ENCODE peak calls at places on chromosomes 1 and 21, in five cellular contexts. Y is Panc1, V is HCT116, S is A549, W is K562. F is an unnamed sample.
A peak's percentile ranks its signal among the peaks of the same experiment; 100 is the strongest.

GRCh38 chr1:230314142-230314470 is 112.0 kb downstream of the PGBD5 start:
- DNase-seq in S (no peak), W (no peak), V (no peak), Y (no peak), F (no peak)

GRCh38 chr1:26237230-26237966 is 3.4 kb downstream of the CEP85 start:
- DNase-seq in V (no peak), Y (peak; percentile 18), S (peak; percentile 37), W (no peak), F (no peak)

GRCh38 chr1:13751458-13751871 is 51.5 kb downstream of the PRDM2 start:
- DNase-seq in V (no peak), Y (no peak), W (no peak), S (no peak), F (no peak)

GRCh38 chr1:230713915-230714764 is at the start of gene AGT:
- DNase-seq in S (no peak), Y (no peak), W (no peak), V (no peak), F (no peak)

GRCh38 chr1:20216574-20216973 is 30.3 kb upstream of the PLA2G2C start:
- DNase-seq in Y (no peak), S (peak; percentile 34), W (peak; percentile 51), V (peak; percentile 18), F (peak; percentile 60)

GRCh38 chr1:77267035-77267434 is 14.8 kb upstream of the AK5 start:
- DNase-seq in W (no peak), Y (no peak), V (no peak), S (no peak), F (no peak)

GRCh38 chr21:41429305-41429704 is 3.3 kb downstream of the MX1 start:
- DNase-seq in Y (no peak), S (no peak), W (no peak), V (no peak), F (no peak)

GRCh38 chr1:92310185-92310597 is 11.3 kb downstream of the RPAP2 start:
- DNase-seq in V (no peak), S (no peak), W (no peak), Y (no peak), F (peak; percentile 42)

GRCh38 chr1:210696709-210697108 is 368.0 kb downstream of the HHAT start:
- DNase-seq in V (no peak), Y (no peak), S (no peak), W (no peak), F (no peak)

GRCh38 chr1:27137022-27137542 is 17.8 kb downstream of the SLC9A1 start:
- DNase-seq in Y (no peak), W (peak; percentile 63), S (no peak), V (no peak), F (peak; percentile 55)

GRCh38 chr1:98881911-98882310 is 122.8 kb downstream of the PLPPR5 start:
- DNase-seq in V (no peak), Y (no peak), W (no peak), S (no peak), F (no peak)

GRCh38 chr1:65830306-65830705 is 37.6 kb downstream of the PDE4B start:
- DNase-seq in S (no peak), V (no peak), W (no peak), Y (no peak), F (no peak)

GRCh38 chr21:34593954-34594531 is 20.9 kb downstream of the RCAN1 start:
- DNase-seq in Y (no peak), W (no peak), S (no peak), V (no peak), F (no peak)

GRCh38 chr1:229597877-229598276 is 28.0 kb downstream of the TAF5L start:
- DNase-seq in S (no peak), Y (no peak), W (no peak), V (no peak), F (no peak)

GRCh38 chr21:34061983-34062382 is 11.4 kb upstream of the MRPS6 start:
- DNase-seq in V (peak; percentile 54), W (peak; percentile 79), S (peak; percentile 27), Y (no peak), F (peak; percentile 58)

GRCh38 chr1:147105909-147106308 is 66.4 kb downstream of the PRKAB2 start:
- DNase-seq in V (no peak), S (no peak), W (no peak), Y (no peak), F (no peak)

GRCh38 chr1:214861615-214862014 is 220.9 kb upstream of the KCNK2 start:
- DNase-seq in Y (no peak), V (no peak), W (no peak), S (no peak), F (no peak)

GRCh38 chr1:18951818-18952391 is 4.6 kb downstream of the IFFO2 start:
- DNase-seq in V (no peak), W (no peak), S (no peak), Y (no peak), F (no peak)

GRCh38 chr1:14929547-14930223 is 223.9 kb upstream of the TMEM51 start:
- DNase-seq in W (peak; percentile 58), V (no peak), S (peak; percentile 25), Y (no peak), F (no peak)

GRCh38 chr1:87329051-87329755 is 523 bp downstream of the LMO4 start:
- DNase-seq in V (no peak), Y (no peak), W (peak; percentile 60), S (no peak), F (peak; percentile 64)

GRCh38 chr1:245205396-245205795 is 50.6 kb downstream of the KIF26B start:
- DNase-seq in Y (no peak), W (no peak), V (no peak), S (no peak), F (no peak)
- H3K27ac ChIP-seq in Y (no peak overlapping the region), W (no peak overlapping the region), V (no peak overlapping the region), S (no peak overlapping the region), F (no peak overlapping the region)

DNA sequence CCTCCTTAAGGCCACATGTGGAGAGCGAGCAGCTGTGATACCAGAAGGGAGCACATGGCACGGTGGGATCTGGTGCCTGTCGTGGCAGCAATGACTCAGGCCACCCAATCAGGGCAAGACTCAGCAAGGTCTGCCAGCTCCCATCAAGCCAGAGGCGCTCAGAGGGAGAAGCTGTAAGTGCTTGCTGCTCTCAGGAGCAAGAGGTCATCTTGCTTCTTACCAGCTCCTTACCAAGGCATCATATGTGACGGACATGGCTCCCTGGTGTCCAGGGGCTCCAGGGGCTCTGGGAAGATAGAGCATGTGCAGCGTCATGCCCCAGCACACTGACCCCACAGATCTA is 72.9 kb downstream of the ITPKB start:
- DNase-seq in S (no peak), V (no peak), W (no peak), Y (no peak), F (no peak)
- TF ChIP-seq REST in S (no peak), V (no peak), W (no peak), Y (no peak), F (no peak)

GRCh38 chr1:169585184-169585583 is 1.1 kb downstream of the F5 start:
- DNase-seq in S (no peak), W (no peak), Y (no peak), V (no peak), F (no peak)
- H3K27ac ChIP-seq in S (no peak overlapping the region), W (no peak overlapping the region), Y (no peak overlapping the region), V (no peak overlapping the region), F (no peak overlapping the region)

GRCh38 chr1:9544926-9545325 is 5.7 kb downstream of the SLC25A33 start:
- DNase-seq in S (no peak), V (no peak), Y (no peak), W (no peak), F (no peak)

GRCh38 chr1:9538669-9539164 is 548 bp upstream of the SLC25A33 start:
- DNase-seq in V (no peak), S (no peak), Y (no peak), W (no peak), F (no peak)

GRCh38 chr1:9539165-9539828 is at the start of gene SLC25A33:
- DNase-seq in S (peak; percentile 95), W (peak; percentile 99), Y (peak; percentile 89), V (peak; percentile 96), F (peak; percentile 97)

GRCh38 chr1:9539829-9540550 is 725 bp downstream of the SLC25A33 start:
- DNase-seq in S (peak; percentile 53), V (no peak), Y (no peak), W (peak; percentile 84), F (peak; percentile 68)

DNA sequence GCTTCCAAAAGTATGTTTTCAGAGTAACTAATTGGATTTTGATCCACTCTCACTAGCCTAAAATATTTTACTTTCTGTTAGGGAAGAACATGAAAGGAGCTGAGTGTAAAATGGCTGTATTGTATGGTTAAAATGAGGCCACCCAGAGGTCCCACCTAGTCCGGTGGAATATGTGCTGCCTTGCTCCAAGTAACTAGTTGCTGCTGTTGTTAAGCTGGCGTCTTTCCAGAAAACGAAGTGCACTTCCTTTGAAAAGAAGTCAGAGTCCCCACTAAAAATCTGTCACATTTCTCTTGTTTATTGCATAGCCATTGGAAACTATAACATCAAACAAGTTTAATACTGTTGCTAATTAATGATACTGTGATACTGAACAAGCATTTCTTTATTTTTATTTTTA is 3.2 kb downstream of the SLC25A33 start:
- DNase-seq in Y (no peak), V (no peak), W (no peak), S (no peak), F (no peak)
- TF ChIP-seq REST in Y (no peak), V (no peak), W (no peak), S (no peak), F (no peak)

DNA sequence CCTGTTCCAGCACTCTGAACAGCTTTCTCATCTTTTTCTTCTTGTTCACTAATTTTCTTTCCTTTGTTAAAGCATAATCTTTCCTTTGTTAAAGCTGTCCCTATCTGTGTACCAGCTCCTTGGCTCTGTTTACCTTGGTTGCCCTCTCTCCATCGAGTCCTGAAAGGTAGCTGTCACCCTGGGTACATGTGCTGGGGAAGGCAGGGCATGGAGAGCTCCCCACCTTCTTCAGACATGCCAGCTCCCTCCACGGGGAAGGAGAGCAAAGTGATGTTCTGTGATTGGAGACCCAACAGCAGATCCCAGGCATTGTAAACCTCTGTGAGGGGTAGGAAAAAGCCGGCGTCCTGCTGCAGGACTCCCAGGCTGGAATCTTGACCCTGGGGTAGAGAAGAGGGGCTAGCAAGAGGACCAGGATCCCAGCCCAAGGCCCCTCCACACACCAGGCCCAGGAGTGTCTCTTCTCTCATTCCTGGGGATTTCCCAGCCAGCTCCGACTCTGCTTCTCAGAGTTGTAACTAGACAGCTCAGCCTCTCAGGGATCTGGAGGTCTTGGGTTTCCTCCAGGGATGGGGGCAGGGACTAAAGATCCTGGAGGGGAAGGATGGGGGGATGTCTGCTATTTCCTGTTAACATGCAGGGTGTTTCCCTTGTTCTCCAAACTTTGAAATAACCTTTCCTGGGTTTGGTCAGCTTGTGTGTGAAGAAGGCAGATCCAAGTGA is 34.4 kb downstream of the TMCC2 start:
- DNase-seq in Y (no peak), V (no peak), W (no peak), S (no peak), F (peak; percentile 61)
- H3K27ac ChIP-seq in Y (no peak overlapping the region), V (no peak overlapping the region), W (no peak overlapping the region), S (peak overlapping the region; percentile 60), F (peak overlapping the region; percentile 59)

DNA sequence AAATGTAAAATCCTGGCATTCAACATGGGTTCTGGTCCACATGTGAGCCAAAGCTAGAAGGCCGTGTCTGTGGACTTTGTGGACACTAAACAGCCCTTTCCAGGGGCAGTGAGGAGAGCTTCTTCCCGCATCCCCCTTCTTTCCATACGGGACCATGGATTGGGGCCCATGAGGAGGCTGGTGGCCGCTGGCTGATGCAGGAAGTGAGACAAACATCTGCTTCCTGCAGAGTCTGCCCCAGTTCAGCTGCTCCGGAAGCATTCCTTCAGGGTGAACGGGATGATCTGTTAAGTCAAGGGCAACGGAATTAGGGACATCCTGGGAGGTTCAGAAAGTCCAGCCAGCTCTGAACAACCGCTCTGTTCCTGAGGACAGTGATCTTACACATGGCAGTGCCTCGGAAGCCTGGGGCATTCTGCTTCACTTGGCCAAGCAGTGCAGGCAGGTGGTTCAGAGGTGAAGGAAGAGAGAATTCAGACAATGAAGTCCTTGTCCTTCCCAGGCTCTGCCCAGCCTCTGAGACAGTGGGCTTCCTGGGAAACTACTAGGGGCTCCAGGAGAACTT is 1.5 kb downstream of the CA6 start:
- DNase-seq in S (no peak), Y (no peak), V (no peak), W (no peak), F (no peak)
- TF ChIP-seq REST in S (no peak), Y (no peak), V (no peak), W (no peak), F (no peak)